ENCODE peak calls at places on chromosomes 4 and X, in four cellular contexts. W, Q, G and M are unnamed samples.

GRCh38 chr4:155497306-155497705 is 120.5 kb upstream of the MAP9 start:
- DNase-seq in Q (no peak), W (no peak), G (no peak), M (no peak)

GRCh38 chr4:137700751-137701150 is 168.5 kb upstream of the PCDH18 start:
- DNase-seq in G (no peak), W (no peak), Q (no peak), M (no peak)

GRCh38 chr4:87805971-87806370 is 6.6 kb downstream of the IBSP start:
- DNase-seq in G (no peak), W (no peak), Q (no peak), M (no peak)

GRCh38 chr4:11428161-11428700 is 463 bp downstream of the HS3ST1 start:
- DNase-seq in G (no peak), W (no peak), Q (peak), M (no peak)

GRCh38 chr4:142817442-142817841 is 28.7 kb downstream of the INPP4B start:
- DNase-seq in Q (no peak), W (peak), G (no peak), M (no peak)

GRCh38 chrX:78622834-78623233 is 36.3 kb downstream of the RTL3 start:
- DNase-seq in W (no peak), Q (no peak), G (no peak), M (no peak)

GRCh38 chr4:38034986-38035882 is 75.0 kb downstream of the PTTG2 start:
- DNase-seq in Q (peak), W (peak), G (no peak), M (no peak)

GRCh38 chr4:162732871-162733270 is 433.8 kb downstream of the NAF1 start:
- DNase-seq in Q (no peak), G (no peak), W (no peak), M (no peak)

GRCh38 chrX:102517331-102517730 is 792 bp upstream of the TMSB15A start:
- DNase-seq in W (no peak), G (no peak), Q (no peak), M (no peak)

GRCh38 chr4:1834047-1834769 is 21.7 kb downstream of the LETM1 start:
- DNase-seq in G (no peak), W (no peak), Q (no peak), M (no peak)

GRCh38 chrX:143633530-143634372 is 2.1 kb downstream of the SLITRK4 start:
- DNase-seq in Q (no peak), G (no peak), W (no peak), M (peak)

GRCh38 chr4:89334311-89334710 is 26.7 kb upstream of the GPRIN3 start:
- DNase-seq in W (no peak), G (no peak), Q (no peak), M (no peak)

GRCh38 chrX:122850326-122850725 is 333.8 kb upstream of the GRIA3 start:
- DNase-seq in Q (no peak), G (no peak), W (no peak), M (no peak)

GRCh38 chr4:109754093-109754857 is 24.4 kb upstream of the PLA2G12A start:
- DNase-seq in G (no peak), W (no peak), Q (no peak), M (no peak)

GRCh38 chr4:153248641-153249198 is 44.5 kb downstream of the TRIM2 start:
- DNase-seq in W (no peak), G (no peak), Q (no peak), M (peak)

GRCh38 chrX:131728295-131729145 is 184.6 kb downstream of the OR13H1 start:
- DNase-seq in W (no peak), G (no peak), Q (no peak), M (no peak)

GRCh38 chrX:24085133-24085532 is 30.4 kb downstream of the EIF2S3 start:
- DNase-seq in Q (no peak), W (no peak), G (no peak), M (no peak)

GRCh38 chrX:24081661-24082154 is 27.0 kb downstream of the EIF2S3 start:
- DNase-seq in Q (no peak), G (peak), W (peak), M (peak)

GRCh38 chrX:24080670-24081069 is 25.9 kb downstream of the EIF2S3 start:
- DNase-seq in W (no peak), G (no peak), Q (no peak), M (no peak)

GRCh38 chrX:24079405-24079804 is 24.6 kb downstream of the EIF2S3 start:
- DNase-seq in G (no peak), W (no peak), Q (no peak), M (no peak)

DNA sequence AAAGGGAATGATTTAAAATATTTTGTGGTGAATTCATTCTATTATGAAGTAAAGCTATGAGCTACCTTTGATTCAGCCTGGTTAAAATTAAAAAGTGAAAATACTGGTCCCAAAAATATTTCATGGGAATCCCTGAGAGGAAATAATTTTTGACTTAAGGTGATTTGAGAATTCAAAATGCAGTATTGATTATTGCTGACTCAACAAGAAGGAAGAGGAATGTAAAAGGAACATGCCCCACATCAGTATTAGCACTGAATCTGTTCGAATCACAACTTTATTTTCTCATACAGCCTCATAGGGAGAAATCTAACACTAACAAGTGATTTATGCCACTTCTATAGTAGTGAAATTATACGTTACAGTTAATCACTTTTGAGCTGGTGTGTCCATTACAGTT is 27.7 kb downstream of the EIF2S3 start:
- DNase-seq in G (no peak), W (no peak), Q (no peak), M (no peak)
- H3K4me3 ChIP-seq in G (no peak), W (no peak), Q (no peak), M (no peak)

GRCh38 chrX:8689473-8689872 is 42.5 kb downstream of the ANOS1 start:
- DNase-seq in Q (no peak), W (no peak), G (no peak), M (no peak)
- H3K27ac ChIP-seq in Q (no peak), W (no peak), G (no peak), M (no peak)

DNA sequence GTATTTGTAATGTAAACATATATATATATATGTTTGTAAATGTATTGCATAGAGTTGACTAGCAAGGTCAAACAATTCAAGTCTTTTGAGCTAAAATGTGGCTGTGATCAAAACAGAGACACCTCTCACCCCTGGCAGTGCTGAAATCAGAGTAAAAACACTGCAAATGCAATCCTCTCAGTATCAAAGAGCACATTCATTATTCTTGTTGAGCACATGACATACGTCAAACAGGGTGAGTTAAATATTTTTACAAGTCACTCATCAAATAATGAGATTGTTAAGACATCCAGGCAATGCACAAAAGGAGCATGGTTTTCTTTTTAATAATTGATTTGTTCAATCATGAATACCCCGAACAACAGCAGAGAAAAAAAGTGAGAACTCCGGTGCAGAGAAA is 114.1 kb upstream of the KCNIP4 start:
- DNase-seq in W (no peak), Q (no peak), G (no peak), M (no peak)
- TF ChIP-seq CTCF in W (no peak), Q (no peak), G (no peak), M (no peak)

GRCh38 chr4:66590488-66591215 is 920.4 kb upstream of the EPHA5 start:
- DNase-seq in W (no peak), G (no peak), Q (no peak), M (no peak)
- H3K4me3 ChIP-seq in W (no peak), G (no peak), Q (no peak), M (no peak)

GRCh38 chr4:123418486-123418931 is 21.9 kb downstream of the SPRY1 start:
- DNase-seq in G (no peak), Q (no peak), W (no peak), M (no peak)
- H3K27ac ChIP-seq in G (peak), Q (no peak), W (peak), M (no peak)

DNA sequence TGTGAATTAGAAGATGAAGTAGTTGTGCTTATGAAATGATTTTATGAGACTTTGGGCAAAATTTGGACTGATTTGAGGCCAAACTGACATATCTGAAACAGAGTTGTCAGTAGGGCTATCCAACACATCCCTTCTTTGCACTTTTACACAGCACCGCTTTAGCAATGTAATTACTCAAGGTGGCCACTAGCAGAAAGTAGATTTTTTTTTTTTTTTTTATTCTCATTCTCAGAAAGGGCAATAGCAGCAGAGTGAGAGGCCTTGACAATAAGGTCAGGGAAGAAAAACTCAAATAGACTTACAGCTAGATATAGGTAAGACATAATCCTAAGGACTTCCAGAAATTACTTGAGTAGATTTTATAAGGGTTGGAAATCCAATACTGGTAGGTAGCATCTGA is 414.3 kb downstream of the NAP1L3 start:
- DNase-seq in Q (no peak), G (no peak), W (no peak), M (no peak)
- TF ChIP-seq CTCF in Q (no peak), G (no peak), W (no peak), M (no peak)

GRCh38 chrX:9786839-9787635 is 808 bp downstream of the SHROOM2 start:
- DNase-seq in W (no peak), Q (no peak), G (no peak), M (no peak)
- H3K4me3 ChIP-seq in W (peak), Q (peak), G (peak), M (peak)